ENCODE peak calls at places on chromosomes 7 and 10, in four cellular contexts. H is effector CD4-positive, alpha-beta T cell; M is M059J; A is substantia nigra. R is an unnamed sample.

GRCh38 chr10:85145966-85146365 is 817.6 kb downstream of the CCSER2 start:
- DNase-seq in H (no peak), M (no peak), A (no peak), R (no peak)

GRCh38 chr10:129770286-129770685 is 193.8 kb downstream of the EBF3 start:
- DNase-seq in H (no peak), M (no peak), A (no peak), R (no peak)

GRCh38 chr10:79316671-79317431 is 30.4 kb upstream of the PPIF start:
- DNase-seq in H (no peak), M (peak), A (no peak), R (peak)

GRCh38 chr10:108801775-108802516 is 1121.4 kb downstream of the XPNPEP1 start:
- DNase-seq in H (no peak), M (peak), A (no peak), R (peak)

GRCh38 chr10:130202984-130203617 is 66.9 kb downstream of the GLRX3 start:
- DNase-seq in H (no peak), M (no peak), A (no peak), R (no peak)

GRCh38 chr7:3965794-3966395 is 664.8 kb downstream of the SDK1 start:
- DNase-seq in H (no peak), M (no peak), A (no peak), R (no peak)

GRCh38 chr7:126203185-126203584 is 1049.6 kb downstream of the GRM8 start:
- DNase-seq in H (no peak), M (no peak), A (no peak), R (no peak)

GRCh38 chr7:27179503-27180430 is 5.3 kb downstream of the HOXA11 start:
- DNase-seq in H (peak), M (peak), A (no peak), R (peak)

GRCh38 chr7:27143022-27143949 is at the start of gene HOXA5:
- DNase-seq in H (no peak), M (peak), A (no peak), R (peak)

GRCh38 chr7:66629659-66630058 is 978 bp downstream of the KCTD7 start:
- DNase-seq in H (no peak), M (no peak), A (no peak), R (no peak)

GRCh38 chr7:159127691-159128642 is 16.7 kb downstream of the VIPR2 start:
- DNase-seq in H (no peak), M (no peak), A (no peak), R (no peak)

GRCh38 chr7:84589012-84589411 is 394.4 kb upstream of the SEMA3A start:
- DNase-seq in H (no peak), M (no peak), A (no peak), R (no peak)

GRCh38 chr7:121604627-121605296 is 208.7 kb upstream of the FAM3C start:
- DNase-seq in H (no peak), M (peak), A (no peak), R (peak)

GRCh38 chr7:128167316-128167691 is 73.8 kb upstream of the LEP start:
- DNase-seq in H (no peak), M (peak), A (no peak), R (peak)

GRCh38 chr10:103560886-103561285 is 67.4 kb downstream of the NEURL1 start:
- DNase-seq in H (no peak), M (peak), A (no peak), R (no peak)

GRCh38 chr7:26426096-26426495 is 134.4 kb downstream of the SNX10 start:
- DNase-seq in H (no peak), M (no peak), A (no peak), R (no peak)

R was measured in astrocyte of the hippocampus.